ENCODE peak calls at places on chromosome 1, in nine cellular contexts. M, N, L, J, H, O, A, K and X are unnamed samples. For H3K4me1 and H3K9me3, the result is how much of the 10 kb centered on the place peaks cover.

GRCh38 chr1:179816196-179816960 is 61.2 kb downstream of the TOR1AIP2 start:
- DNase-seq in N (no peak), O (no peak), J (no peak), A (peak), H (peak), M (no peak), K (no peak), L (no peak), X (no peak)

GRCh38 chr1:32273389-32274208 is 18.3 kb upstream of the HDAC1 start:
- DNase-seq in J (no peak), N (peak), H (no peak), L (no peak), A (peak), O (peak), K (peak), M (no peak), X (peak)

GRCh38 chr1:201648911-201649775 is 110.2 kb downstream of the NAV1 start:
- DNase-seq in O (no peak), M (peak), L (no peak), J (peak), A (peak), N (no peak), H (peak), K (peak), X (no peak)

GRCh38 chr1:184593612-184594011 is 161.0 kb downstream of the EDEM3 start:
- DNase-seq in K (no peak), M (no peak), H (no peak), L (no peak), O (no peak), N (no peak), A (no peak), J (no peak), X (no peak)

GRCh38 chr1:206992815-206993214 is 22.6 kb upstream of the FCAMR start:
- DNase-seq in N (no peak), K (no peak), H (no peak), M (no peak), J (peak), L (no peak), A (no peak), O (no peak), X (no peak)

GRCh38 chr1:171403396-171403795 is 81.9 kb upstream of the PRRC2C start:
- DNase-seq in K (no peak), L (no peak), O (no peak), M (no peak), A (no peak), J (no peak), N (no peak), H (no peak), X (no peak)

GRCh38 chr1:182617734-182618288 is 13.6 kb upstream of the RGS16 start:
- DNase-seq in M (no peak), H (peak), L (peak), N (no peak), O (no peak), A (peak), J (no peak), K (no peak), X (no peak)

GRCh38 chr1:205592443-205593003 is 39.3 kb downstream of the ELK4 start:
- DNase-seq in L (no peak), J (no peak), K (no peak), A (peak), M (no peak), O (no peak), N (no peak), H (no peak), X (no peak)

GRCh38 chr1:167915528-167916102 is 1.7 kb upstream of the ADCY10 start:
- DNase-seq in L (no peak), O (no peak), J (no peak), K (no peak), N (no peak), A (no peak), M (no peak), H (no peak), X (no peak)

GRCh38 chr1:38549191-38549590 is 310.4 kb downstream of the RRAGC start:
- DNase-seq in L (no peak), K (no peak), J (no peak), M (no peak), A (no peak), O (no peak), N (no peak), H (no peak), X (no peak)

GRCh38 chr1:170520601-170521000 is 11.4 kb upstream of the GORAB start:
- DNase-seq in L (no peak), A (no peak), O (no peak), N (no peak), H (no peak), M (no peak), J (no peak), K (no peak), X (no peak)

GRCh38 chr1:234917495-234918188 is 211.0 kb downstream of the TOMM20 start:
- DNase-seq in M (no peak), L (no peak), H (no peak), K (no peak), J (no peak), N (no peak), O (no peak), A (no peak), X (no peak)

GRCh38 chr1:201268604-201269151 is 14.6 kb upstream of the PKP1 start:
- DNase-seq in J (no peak), L (no peak), N (no peak), A (peak), K (no peak), H (peak), O (no peak), M (peak), X (no peak)

GRCh38 chr1:204384636-204385354 is 25.1 kb upstream of the PLEKHA6 start:
- DNase-seq in H (peak), O (no peak), L (no peak), N (no peak), A (peak), M (no peak), J (peak), K (no peak), X (no peak)

GRCh38 chr1:193070942-193071341 is 11.5 kb downstream of the RO60 start:
- DNase-seq in A (no peak), N (no peak), H (no peak), J (no peak), O (no peak), M (no peak), K (no peak), L (no peak), X (no peak)

GRCh38 chr1:109750920-109751319 is 10.1 kb upstream of the GSTM3 start:
- DNase-seq in K (no peak), J (no peak), H (no peak), M (no peak), L (no peak), O (no peak), N (no peak), A (no peak), X (no peak)

GRCh38 chr1:14439015-14439414 is 159.5 kb upstream of the KAZN start:
- DNase-seq in A (no peak), K (no peak), O (no peak), J (no peak), M (no peak), H (no peak), L (no peak), N (no peak), X (no peak)

GRCh38 chr1:219459321-219460105 is 153.4 kb downstream of the ZC3H11B start:
- DNase-seq in N (no peak), O (no peak), A (no peak), K (no peak), M (no peak), L (no peak), H (no peak), J (no peak), X (no peak)

GRCh38 chr1:65526049-65526556 is 105.6 kb downstream of the LEPR start:
- DNase-seq in M (no peak), K (no peak), H (no peak), L (no peak), O (no peak), J (no peak), A (no peak), N (no peak), X (no peak)

GRCh38 chr1:186059752-186060151 is 315.3 kb downstream of the TPR start:
- DNase-seq in K (no peak), H (no peak), A (no peak), O (no peak), M (no peak), L (no peak), N (no peak), J (no peak), X (no peak)

DNA sequence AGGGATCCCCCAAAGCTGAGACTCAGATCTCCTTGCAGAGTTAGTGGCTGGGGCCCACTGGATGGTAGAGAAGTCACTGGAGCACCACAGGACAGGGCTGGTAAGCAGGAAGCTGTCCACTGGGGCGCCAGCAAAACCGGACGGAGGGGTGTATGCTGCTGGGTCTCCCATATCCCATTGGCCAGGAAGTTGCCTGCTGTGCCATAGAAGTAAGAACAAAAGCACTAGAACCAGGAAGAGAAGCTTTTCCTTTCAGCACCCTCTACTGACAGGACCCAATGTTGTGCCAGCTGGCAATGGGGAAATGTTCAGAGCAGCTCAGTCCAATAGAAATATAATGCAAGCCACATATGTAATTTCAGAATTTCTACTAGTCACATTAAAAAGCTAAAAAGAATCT is 146.6 kb downstream of the SPATA46 start:
- DNase-seq in H (peak), M (peak), A (no peak), O (no peak), J (peak), K (peak), L (peak), N (no peak), X (no peak)
- H3K4me1 ChIP-seq in H (under half), M (under half), A (under half), O (under half), J (under half), K (under half), L (under half), N (under half), X (under half)

GRCh38 chr1:2859881-2860430 is 58.5 kb upstream of the TTC34 start:
- DNase-seq in L (no peak), M (no peak), H (no peak), J (no peak), N (no peak), K (no peak), A (peak), O (no peak), X (no peak)
- H3K9me3 ChIP-seq in L (under half), M (under half), H (under half), J (under half), N (under half), K (under half), A (under half), O (under half), X (under half)

GRCh38 chr1:36754366-36754765 is 271.7 kb upstream of the CSF3R start:
- DNase-seq in J (no peak), L (no peak), H (no peak), A (no peak), M (no peak), O (no peak), N (no peak), K (no peak), X (no peak)
- H3K4me3 ChIP-seq in J (no peak), L (no peak), H (no peak), A (no peak), M (no peak), O (no peak), N (no peak), K (no peak), X (no peak)

GRCh38 chr1:231629132-231629531 is 2.5 kb downstream of the DISC1 start:
- DNase-seq in M (no peak), K (peak), J (no peak), A (no peak), N (peak), L (no peak), O (no peak), H (no peak), X (no peak)
- H3K4me1 ChIP-seq in M (under half), K (under half), J (under half), A (under half), N (under half), L (under half), O (under half), H (under half), X (under half)

GRCh38 chr1:80988896-80989295 is 811.8 kb upstream of the ADGRL2 start:
- DNase-seq in K (no peak), N (no peak), M (no peak), O (no peak), A (no peak), J (no peak), H (peak), L (no peak), X (no peak)
- H3K9me3 ChIP-seq in K (under half), N (under half), M (under half), O (under half), A (under half), J (under half), H (under half), L (under half), X (under half)

DNA sequence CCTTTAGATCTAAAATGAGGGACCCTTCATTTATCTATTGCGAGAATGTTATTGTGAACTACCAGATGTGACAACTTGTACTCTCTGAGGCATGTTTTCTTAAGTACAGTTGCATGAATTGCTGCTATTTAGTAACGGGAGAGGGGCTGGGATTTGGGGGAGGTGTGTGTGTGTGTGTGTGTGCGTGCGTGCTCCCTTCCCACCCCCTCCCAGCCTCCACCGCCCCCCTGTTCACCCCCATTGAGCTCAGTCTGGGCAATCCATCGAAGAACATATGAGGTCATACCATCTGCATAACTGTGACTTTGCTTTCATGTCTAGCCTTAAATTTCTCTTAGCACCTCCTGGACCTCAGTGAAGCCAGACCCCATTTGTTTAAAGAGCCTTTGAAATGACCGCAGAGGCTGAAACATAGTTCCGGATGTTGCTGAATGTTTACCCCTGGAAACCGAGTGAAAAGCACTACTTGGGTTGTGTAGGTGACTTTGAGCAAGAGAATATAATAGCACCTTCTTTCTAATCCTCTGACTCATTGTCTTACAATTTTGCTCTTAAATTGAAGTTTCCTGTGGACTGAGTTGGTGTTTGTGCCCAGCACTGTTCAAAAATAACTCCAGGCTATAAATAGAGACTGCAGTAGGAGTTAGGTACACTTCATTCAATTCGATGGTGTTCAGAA is 75.4 kb downstream of the UBE4B start:
- DNase-seq in N (no peak), O (no peak), J (no peak), K (no peak), H (peak), M (no peak), A (peak), L (peak), X (no peak)
- H3K4me3 ChIP-seq in N (no peak), O (no peak), J (no peak), K (no peak), H (no peak), M (no peak), A (no peak), L (peak), X (no peak)

DNA sequence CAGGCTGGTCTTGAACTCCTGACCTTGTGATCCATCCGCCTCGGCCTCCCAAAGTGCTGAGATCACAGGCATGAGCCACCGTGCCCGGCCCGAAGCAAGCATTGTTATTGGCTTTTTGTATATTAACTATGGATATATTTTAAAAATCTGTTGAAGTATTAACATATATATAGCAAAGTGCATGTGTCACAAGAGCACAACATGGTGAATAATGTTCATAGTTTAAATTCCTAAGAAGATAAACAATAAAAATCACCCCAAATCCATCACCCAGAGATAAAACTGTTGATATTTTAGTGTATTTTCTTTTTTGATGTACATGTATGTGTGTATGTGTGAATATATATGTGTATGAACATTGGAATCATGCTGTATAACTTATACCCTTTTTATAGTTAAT is 9.1 kb upstream of the FOXE3 start:
- DNase-seq in A (peak), L (no peak), H (no peak), K (no peak), M (no peak), N (no peak), J (no peak), O (no peak), X (no peak)
- H3K4me1 ChIP-seq in A (under half), L (under half), H (under half), K (under half), M (under half), N (under half), J (under half), O (under half), X (under half)

GRCh38 chr1:26066857-26067256 is 573 bp downstream of the TRIM63 start:
- DNase-seq in M (no peak), L (no peak), O (no peak), A (no peak), H (no peak), N (no peak), J (no peak), K (no peak), X (no peak)

GRCh38 chr1:26070808-26071342 is 3.4 kb upstream of the TRIM63 start:
- DNase-seq in M (no peak), O (no peak), J (no peak), A (no peak), L (no peak), K (no peak), N (no peak), H (no peak), X (no peak)

GRCh38 chr1:26072305-26072704 is 4.9 kb upstream of the TRIM63 start:
- DNase-seq in H (no peak), J (peak), M (no peak), O (no peak), K (no peak), L (no peak), N (no peak), A (no peak), X (no peak)

GRCh38 chr1:26067432-26067911 is at the start of gene TRIM63:
- DNase-seq in O (no peak), H (no peak), N (no peak), M (no peak), K (no peak), A (peak), J (no peak), L (no peak), X (no peak)

GRCh38 chr1:26069941-26070807 is 2.7 kb upstream of the TRIM63 start:
- DNase-seq in O (no peak), H (no peak), J (no peak), K (no peak), N (no peak), M (no peak), L (no peak), A (no peak), X (no peak)
- H3K9me3 ChIP-seq in O (under half), H (under half), J (under half), K (under half), N (under half), M (under half), L (under half), A (under half), X (under half)